ENCODE peak calls at places on chromosomes 3 and 15, in four cellular contexts. G, L, J and Z are unnamed samples.

GRCh38 chr3:37963635-37964034 is 27.0 kb upstream of the VILL start:
- DNase-seq in L (no peak), J (no peak), G (no peak), Z (no peak)

GRCh38 chr3:25448750-25449684 is 21.0 kb downstream of the RARB start:
- DNase-seq in L (peak), G (peak), J (no peak), Z (no peak)

GRCh38 chr3:190222916-190223315 is 99.3 kb downstream of the CLDN1 start:
- DNase-seq in G (no peak), J (no peak), L (no peak), Z (no peak)

GRCh38 chr3:21169858-21170257 is 581.2 kb downstream of the ZNF385D start:
- DNase-seq in J (no peak), L (no peak), G (no peak), Z (no peak)

GRCh38 chr3:41881233-41881821 is 80.6 kb downstream of the ULK4 start:
- DNase-seq in J (peak), G (peak), L (no peak), Z (no peak)

GRCh38 chr3:168220609-168221008 is 124.9 kb upstream of the GOLIM4 start:
- DNase-seq in L (no peak), J (no peak), G (no peak), Z (no peak)

GRCh38 chr3:18556503-18556902 is 131.4 kb upstream of the SATB1 start:
- DNase-seq in G (no peak), L (no peak), J (peak), Z (no peak)

GRCh38 chr3:49616491-49616941 is 57.6 kb upstream of the APEH start:
- DNase-seq in L (no peak), J (no peak), G (no peak), Z (no peak)

GRCh38 chr15:52558196-52558595 is 10.6 kb downstream of the ARPP19 start:
- DNase-seq in L (no peak), G (no peak), J (no peak), Z (peak)

GRCh38 chr3:192794216-192794615 is 66.9 kb upstream of the FGF12 start:
- DNase-seq in L (no peak), G (no peak), J (no peak), Z (no peak)

GRCh38 chr15:67146875-67147381 is 81.5 kb downstream of the SMAD3 start:
- DNase-seq in J (no peak), G (no peak), L (no peak), Z (peak)

GRCh38 chr3:149393355-149394165 is 16.1 kb upstream of the TM4SF1 start:
- DNase-seq in J (no peak), G (peak), L (peak), Z (no peak)

GRCh38 chr3:99505646-99506269 is 132.6 kb upstream of the COL8A1 start:
- DNase-seq in J (no peak), L (no peak), G (no peak), Z (no peak)

GRCh38 chr15:54374184-54374947 is 396.1 kb downstream of the UNC13C start:
- DNase-seq in L (no peak), J (no peak), G (no peak), Z (no peak)

GRCh38 chr3:141460097-141460704 is 26.6 kb upstream of the RASA2 start:
- DNase-seq in J (peak), L (peak), G (peak), Z (peak)

GRCh38 chr15:88894348-88894818 is 961 bp downstream of the HAPLN3 start:
- DNase-seq in J (peak), G (no peak), L (peak), Z (peak)

GRCh38 chr3:154247806-154248480 is 76.3 kb downstream of the DHX36 start:
- DNase-seq in L (no peak), G (no peak), J (no peak), Z (no peak)

GRCh38 chr3:140568842-140569520 is 108.9 kb upstream of the TRIM42 start:
- DNase-seq in G (no peak), J (no peak), L (peak), Z (no peak)

GRCh38 chr3:160331127-160331937 is 67.7 kb downstream of the IFT80 start:
- DNase-seq in L (no peak), G (no peak), J (no peak), Z (no peak)

GRCh38 chr15:67187351-67187854 is 67.1 kb downstream of the AAGAB start:
- DNase-seq in G (no peak), J (no peak), L (no peak), Z (no peak)

GRCh38 chr3:4985330-4986174 is 6.3 kb downstream of the BHLHE40 start:
- DNase-seq in L (no peak), G (peak), J (no peak), Z (no peak)

GRCh38 chr15:48415036-48415886 is 84.0 kb downstream of the DUT start:
- DNase-seq in G (no peak), L (no peak), J (no peak), Z (no peak)

GRCh38 chr3:53773586-53774368 is 72.4 kb downstream of the CHDH start:
- DNase-seq in L (no peak), J (no peak), G (peak), Z (no peak)

GRCh38 chr3:152053876-152054275 is 180.4 kb downstream of the SUCNR1 start:
- DNase-seq in G (no peak), J (no peak), L (no peak), Z (no peak)

GRCh38 chr3:119457260-119457659 is 6.2 kb downstream of the TMEM39A start:
- DNase-seq in J (no peak), G (no peak), L (no peak), Z (no peak)

GRCh38 chr3:177195941-177196472 is 1.3 kb downstream of the TBL1XR1 start:
- DNase-seq in L (no peak), J (peak), G (no peak), Z (no peak)

GRCh38 chr15:51879555-51879954 is 50.1 kb downstream of the TMOD3 start:
- DNase-seq in G (no peak), L (no peak), J (no peak), Z (no peak)

GRCh38 chr15:42171122-42171521 is 14.7 kb upstream of the PLA2G4F start:
- DNase-seq in J (no peak), L (no peak), G (no peak), Z (no peak)

GRCh38 chr3:171704814-171705213 is 105.5 kb downstream of the PLD1 start:
- DNase-seq in J (no peak), G (no peak), L (no peak), Z (no peak)

GRCh38 chr15:35857812-35858211 is 311.8 kb upstream of the DPH6 start:
- DNase-seq in G (no peak), J (no peak), L (no peak), Z (no peak)

GRCh38 chr15:31606261-31606669 is 279.6 kb downstream of the KLF13 start:
- DNase-seq in J (no peak), L (no peak), G (no peak), Z (no peak)